ENCODE peak calls at places on chromosomes 16 and 17, in six cellular contexts. B, G, Q, F, W and M are unnamed samples.

GRCh38 chr16:83400234-83400633 is 407.5 kb upstream of the HSBP1 start:
- DNase-seq in W (no peak), Q (no peak), G (no peak), B (no peak), F (no peak), M (no peak)

GRCh38 chr16:67843343-67843765 is 1.2 kb downstream of the THAP11 start:
- DNase-seq in Q (no peak), B (peak; percentile 56), G (no peak), F (no peak), W (no peak), M (peak; percentile 59)

GRCh38 chr17:48211011-48211410 is 103.4 kb downstream of the SNX11 start:
- DNase-seq in Q (no peak), F (no peak), B (no peak), G (no peak), W (no peak), M (no peak)

GRCh38 chr16:11126389-11127072 is 129.5 kb downstream of the SOCS1 start:
- DNase-seq in W (no peak), F (no peak), B (no peak), Q (no peak), G (no peak), M (no peak)

GRCh38 chr17:18185391-18185790 is 1.8 kb downstream of the ALKBH5 start:
- DNase-seq in G (no peak), W (no peak), F (no peak), B (peak; percentile 64), Q (peak; percentile 60), M (peak; percentile 44)

GRCh38 chr16:84633622-84634021 is 14.7 kb upstream of the KLHL36 start:
- DNase-seq in F (peak; percentile 74), G (no peak), Q (peak; percentile 40), W (no peak), B (no peak), M (no peak)

GRCh38 chr17:57881783-57882291 is 32.0 kb upstream of the MRPS23 start:
- DNase-seq in Q (no peak), B (no peak), W (no peak), F (no peak), G (no peak), M (no peak)

GRCh38 chr16:28131210-28131609 is 67.7 kb upstream of the GSG1L start:
- DNase-seq in B (no peak), Q (no peak), F (no peak), G (no peak), W (no peak), M (no peak)